ENCODE peak calls at places on chromosomes 4 and X, in four cellular contexts. One of them, this sample, is unnamed. For H3K4me1, the result is how much of the 10 kb centered on the place peaks cover.

GRCh38 chr4:156255608-156256007 is 301.9 kb upstream of the CTSO start:
- DNase-seq in GM23338: no peak
- DNase-seq in psoas muscle: no peak
- DNase-seq in pancreas: no peak
- DNase-seq in this sample: no peak

GRCh38 chr4:141013899-141014298 is 119.4 kb downstream of the RNF150 start:
- DNase-seq in pancreas: no peak
- DNase-seq in GM23338: no peak
- DNase-seq in psoas muscle: no peak
- DNase-seq in this sample: no peak

GRCh38 chrX:8629871-8630270 is 102.1 kb downstream of the ANOS1 start:
- DNase-seq in GM23338: no peak
- DNase-seq in psoas muscle: no peak
- DNase-seq in pancreas: no peak
- DNase-seq in this sample: no peak

GRCh38 chrX:22060451-22060940 is 28.4 kb downstream of the PHEX start:
- DNase-seq in GM23338: no peak
- DNase-seq in pancreas: no peak
- DNase-seq in psoas muscle: no peak
- DNase-seq in this sample: no peak

GRCh38 chr4:76210502-76210901 is 3.1 kb downstream of the SCARB2 start:
- DNase-seq in pancreas: no peak
- DNase-seq in GM23338: no peak
- DNase-seq in psoas muscle: no peak
- DNase-seq in this sample: no peak

GRCh38 chr4:182695842-182696241 is 221.3 kb downstream of the DCTD start:
- DNase-seq in psoas muscle: no peak
- DNase-seq in pancreas: no peak
- DNase-seq in GM23338: no peak
- DNase-seq in this sample: no peak

GRCh38 chr4:129437347-129437746 is 341.4 kb downstream of the C4orf33 start:
- DNase-seq in psoas muscle: no peak
- DNase-seq in GM23338: no peak
- DNase-seq in pancreas: no peak
- DNase-seq in this sample: no peak

GRCh38 chr4:116585240-116585639 is 500.1 kb downstream of the TRAM1L1 start:
- DNase-seq in GM23338: no peak
- DNase-seq in psoas muscle: no peak
- DNase-seq in pancreas: no peak
- DNase-seq in this sample: no peak

GRCh38 chrX:102516314-102516936 is at the start of gene TMSB15A:
- DNase-seq in psoas muscle: peak
- DNase-seq in GM23338: peak
- DNase-seq in pancreas: peak
- DNase-seq in this sample: peak

GRCh38 chr4:25209702-25210101 is 24.1 kb upstream of the PI4K2B start:
- DNase-seq in psoas muscle: no peak
- DNase-seq in pancreas: no peak
- DNase-seq in GM23338: peak
- DNase-seq in this sample: no peak

GRCh38 chrX:39336709-39337294 is 535.5 kb downstream of the MID1IP1 start:
- DNase-seq in pancreas: no peak
- DNase-seq in psoas muscle: no peak
- DNase-seq in GM23338: no peak
- DNase-seq in this sample: no peak

GRCh38 chrX:94401426-94401825 is 727.4 kb downstream of the FAM133A start:
- DNase-seq in GM23338: no peak
- DNase-seq in psoas muscle: no peak
- DNase-seq in pancreas: no peak
- DNase-seq in this sample: no peak

GRCh38 chr4:55386073-55386472 is 9.7 kb upstream of the TMEM165 start:
- DNase-seq in GM23338: peak
- DNase-seq in pancreas: no peak
- DNase-seq in psoas muscle: no peak
- DNase-seq in this sample: no peak

GRCh38 chrX:12956704-12957541 is 18.0 kb upstream of the TMSB4X start:
- DNase-seq in pancreas: no peak
- DNase-seq in psoas muscle: no peak
- DNase-seq in GM23338: peak
- DNase-seq in this sample: no peak

GRCh38 chr4:46432923-46433322 is 43.0 kb upstream of the GABRA2 start:
- DNase-seq in GM23338: no peak
- DNase-seq in psoas muscle: no peak
- DNase-seq in pancreas: no peak
- DNase-seq in this sample: no peak

GRCh38 chr4:2848449-2848848 is 4.8 kb downstream of the ADD1 start:
- DNase-seq in psoas muscle: no peak
- DNase-seq in pancreas: peak
- DNase-seq in GM23338: no peak
- DNase-seq in this sample: no peak

GRCh38 chr4:129232627-129233337 is 136.8 kb downstream of the C4orf33 start:
- DNase-seq in pancreas: no peak
- DNase-seq in psoas muscle: no peak
- DNase-seq in GM23338: no peak
- DNase-seq in this sample: no peak

GRCh38 chr4:163482197-163482596 is 8.6 kb upstream of the TKTL2 start:
- DNase-seq in GM23338: no peak
- DNase-seq in pancreas: no peak
- DNase-seq in psoas muscle: no peak
- DNase-seq in this sample: no peak

GRCh38 chrX:49043220-49043986 is at the start of gene TFE3:
- DNase-seq in GM23338: peak
- DNase-seq in psoas muscle: peak
- DNase-seq in pancreas: peak
- DNase-seq in this sample: peak

GRCh38 chr4:188113156-188113555 is 3.8 kb upstream of the TRIML2 start:
- DNase-seq in GM23338: no peak
- DNase-seq in psoas muscle: no peak
- DNase-seq in pancreas: no peak
- DNase-seq in this sample: no peak

GRCh38 chrX:16924631-16925239 is 21.7 kb upstream of the REPS2 start:
- DNase-seq in psoas muscle: no peak
- DNase-seq in pancreas: no peak
- DNase-seq in GM23338: no peak
- DNase-seq in this sample: no peak

DNA sequence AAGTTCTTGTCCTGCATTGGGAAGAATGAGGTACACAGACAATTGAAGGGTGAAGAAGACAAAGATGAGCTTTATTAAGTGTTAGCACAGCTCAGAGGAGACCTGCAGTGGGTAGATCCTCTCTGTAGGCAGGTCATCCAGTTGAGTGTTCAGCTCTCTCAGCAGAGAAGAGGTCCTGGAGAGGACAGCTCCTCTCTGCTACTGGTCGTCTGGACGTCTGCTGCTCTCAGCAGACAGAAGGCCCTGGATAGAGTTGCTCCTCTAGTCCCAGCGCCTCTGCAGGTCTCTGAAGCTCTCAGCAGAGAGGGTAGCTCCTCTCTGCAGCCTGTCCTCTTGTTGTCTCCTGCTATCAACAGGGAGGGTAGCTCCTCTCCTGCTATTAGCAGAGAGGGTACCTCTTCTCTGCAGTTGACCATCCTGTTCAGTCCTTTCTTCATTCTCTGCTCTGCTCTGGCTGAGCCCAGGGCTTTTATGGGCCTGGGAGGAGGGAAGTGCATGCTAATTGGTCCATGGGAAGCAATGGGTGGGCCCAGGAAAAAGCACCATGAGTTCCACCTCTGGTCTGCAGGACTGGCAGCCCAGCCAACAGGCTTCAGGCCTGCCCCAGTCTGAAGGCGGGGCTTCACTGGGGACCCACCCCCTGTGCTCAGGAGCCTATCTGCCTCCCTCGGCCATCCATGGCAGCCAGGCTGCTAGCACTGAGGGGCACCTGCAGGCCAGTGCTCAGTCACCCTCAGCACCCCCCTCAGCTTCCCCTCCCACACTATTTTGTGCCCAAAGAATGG is 54.1 kb upstream of the IBSP start:
- DNase-seq in psoas muscle: no peak
- DNase-seq in GM23338: no peak
- DNase-seq in pancreas: no peak
- DNase-seq in this sample: no peak
- H3K4me3 ChIP-seq in psoas muscle: no peak
- H3K4me3 ChIP-seq in GM23338: no peak
- H3K4me3 ChIP-seq in pancreas: no peak
- H3K4me3 ChIP-seq in this sample: no peak

GRCh38 chrX:41335590-41336331 is 1.8 kb downstream of the DDX3X start:
- DNase-seq in pancreas: no peak
- DNase-seq in GM23338: no peak
- DNase-seq in psoas muscle: no peak
- DNase-seq in this sample: no peak
- H3K4me1 ChIP-seq in pancreas: under half
- H3K4me1 ChIP-seq in GM23338: under half
- H3K4me1 ChIP-seq in psoas muscle: under half
- H3K4me1 ChIP-seq in this sample: under half

GRCh38 chrX:63282077-63282476 is 69.1 kb downstream of the SPIN4 start:
- DNase-seq in GM23338: no peak
- DNase-seq in pancreas: no peak
- DNase-seq in psoas muscle: no peak
- DNase-seq in this sample: no peak
- H3K27ac ChIP-seq in GM23338: no peak
- H3K27ac ChIP-seq in pancreas: no peak
- H3K27ac ChIP-seq in psoas muscle: no peak
- H3K27ac ChIP-seq in this sample: no peak

GRCh38 chr4:1061372-1061700 is 49.9 kb downstream of the FGFRL1 start:
- DNase-seq in psoas muscle: no peak
- DNase-seq in GM23338: no peak
- DNase-seq in pancreas: no peak
- DNase-seq in this sample: no peak

GRCh38 chr4:1061747-1062146 is 50.3 kb downstream of the FGFRL1 start:
- DNase-seq in pancreas: no peak
- DNase-seq in GM23338: no peak
- DNase-seq in psoas muscle: no peak
- DNase-seq in this sample: no peak

GRCh38 chr4:1060646-1061371 is 49.4 kb downstream of the FGFRL1 start:
- DNase-seq in GM23338: no peak
- DNase-seq in psoas muscle: no peak
- DNase-seq in pancreas: no peak
- DNase-seq in this sample: no peak

GRCh38 chr4:1058997-1059665 is 47.7 kb downstream of the FGFRL1 start:
- DNase-seq in pancreas: no peak
- DNase-seq in GM23338: no peak
- DNase-seq in psoas muscle: no peak
- DNase-seq in this sample: no peak

DNA sequence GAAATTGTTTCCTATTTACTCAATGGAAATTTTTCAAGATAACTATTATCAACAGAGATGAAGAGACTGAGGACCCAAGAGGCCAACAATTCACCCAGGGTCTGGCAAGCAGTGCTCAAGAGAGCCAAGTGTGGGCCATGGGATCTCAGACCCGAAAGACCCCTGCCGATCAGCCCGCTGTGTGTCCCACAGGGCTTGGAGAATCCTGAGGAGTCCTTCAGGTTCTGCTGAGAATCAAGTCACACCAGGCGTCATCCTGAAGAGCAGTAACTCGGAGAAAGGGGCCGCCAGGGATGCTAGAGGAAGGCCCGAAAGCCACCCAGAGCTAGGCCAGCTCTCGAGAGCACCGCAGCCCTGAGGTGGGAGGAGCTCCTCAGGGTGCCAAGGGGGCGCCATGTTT is 48.7 kb downstream of the FGFRL1 start:
- DNase-seq in GM23338: no peak
- DNase-seq in pancreas: no peak
- DNase-seq in psoas muscle: no peak
- DNase-seq in this sample: no peak
- H3K4me3 ChIP-seq in GM23338: no peak
- H3K4me3 ChIP-seq in pancreas: no peak
- H3K4me3 ChIP-seq in psoas muscle: no peak
- H3K4me3 ChIP-seq in this sample: no peak

DNA sequence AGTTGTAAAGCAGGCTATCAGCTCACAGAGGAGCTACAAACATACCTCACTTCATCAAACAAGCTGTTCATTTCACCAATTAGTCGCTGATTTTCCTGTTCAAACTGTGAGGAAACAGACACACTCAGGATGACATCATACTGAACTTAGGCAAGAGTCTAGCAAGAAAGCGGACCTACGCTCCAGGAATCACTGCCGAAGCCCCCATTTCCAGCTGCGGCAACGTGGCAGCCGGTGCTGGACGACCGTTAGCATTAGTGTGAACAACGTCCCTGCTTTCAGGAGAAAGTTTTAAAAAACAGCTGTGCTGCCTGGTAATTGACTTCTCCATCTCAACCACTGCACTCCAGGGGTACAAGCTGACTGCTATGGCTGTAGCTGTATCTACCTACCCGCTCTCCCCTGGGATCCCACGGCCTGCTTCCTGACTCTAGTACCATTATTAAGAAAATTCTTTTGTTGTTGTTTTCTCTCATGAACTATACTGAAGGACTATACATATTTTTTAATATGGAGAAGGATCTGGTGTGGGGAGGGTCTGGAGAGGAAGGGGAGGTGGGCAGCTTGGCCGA is 38.3 kb downstream of the NSG1 start:
- DNase-seq in pancreas: no peak
- DNase-seq in psoas muscle: no peak
- DNase-seq in GM23338: no peak
- DNase-seq in this sample: no peak
- H3K4me1 ChIP-seq in pancreas: under half
- H3K4me1 ChIP-seq in psoas muscle: under half
- H3K4me1 ChIP-seq in GM23338: half or more
- H3K4me1 ChIP-seq in this sample: under half